ENCODE peak calls at places on chromosomes 1 and 21, in seven cellular contexts. One of them, this sample, is unnamed.
A peak's percentile ranks its signal among the peaks of the same experiment; 100 is the strongest.

GRCh38 chr1:204283711-204284651 is 70.2 kb upstream of the GOLT1A start:
- DNase-seq in HepG2: no peak
- DNase-seq in heart left ventricle: peak; percentile 56
- DNase-seq in body of pancreas: peak; percentile 69
- DNase-seq in GM13976: no peak
- DNase-seq in osteocyte: no peak
- DNase-seq in tibial artery: no peak
- DNase-seq in this sample: no peak

GRCh38 chr1:113849072-113849471 is 22.4 kb downstream of the PTPN22 start:
- DNase-seq in HepG2: no peak
- DNase-seq in heart left ventricle: no peak
- DNase-seq in body of pancreas: no peak
- DNase-seq in GM13976: no peak
- DNase-seq in osteocyte: no peak
- DNase-seq in tibial artery: no peak
- DNase-seq in this sample: no peak

GRCh38 chr21:44299458-44300261 is at the start of gene PFKL:
- DNase-seq in HepG2: peak; percentile 24
- DNase-seq in heart left ventricle: peak; percentile 76
- DNase-seq in body of pancreas: peak; percentile 67
- DNase-seq in GM13976: peak; percentile 94
- DNase-seq in osteocyte: no peak
- DNase-seq in tibial artery: peak; percentile 83
- DNase-seq in this sample: no peak

GRCh38 chr1:223031690-223032601 is 111.1 kb downstream of the TLR5 start:
- DNase-seq in HepG2: no peak
- DNase-seq in heart left ventricle: peak; percentile 59
- DNase-seq in body of pancreas: peak; percentile 24
- DNase-seq in GM13976: no peak
- DNase-seq in osteocyte: no peak
- DNase-seq in tibial artery: peak; percentile 90
- DNase-seq in this sample: peak; percentile 88

GRCh38 chr1:150567341-150567716 is 12.1 kb downstream of the MCL1 start:
- DNase-seq in HepG2: no peak
- DNase-seq in heart left ventricle: no peak
- DNase-seq in body of pancreas: no peak
- DNase-seq in GM13976: peak; percentile 66
- DNase-seq in osteocyte: no peak
- DNase-seq in tibial artery: no peak
- DNase-seq in this sample: peak; percentile 73

GRCh38 chr1:54842206-54842915 is 41.2 kb upstream of the TTC22 start:
- DNase-seq in HepG2: no peak
- DNase-seq in heart left ventricle: no peak
- DNase-seq in body of pancreas: no peak
- DNase-seq in GM13976: no peak
- DNase-seq in osteocyte: peak; percentile 80
- DNase-seq in tibial artery: peak; percentile 10
- DNase-seq in this sample: no peak

GRCh38 chr21:42316891-42317290 is 1.7 kb upstream of the TFF3 start:
- DNase-seq in HepG2: no peak
- DNase-seq in heart left ventricle: no peak
- DNase-seq in body of pancreas: no peak
- DNase-seq in GM13976: no peak
- DNase-seq in osteocyte: no peak
- DNase-seq in tibial artery: no peak
- DNase-seq in this sample: peak; percentile 58

GRCh38 chr1:218674280-218674773 is 329.2 kb downstream of the TGFB2 start:
- DNase-seq in HepG2: peak; percentile 68
- DNase-seq in heart left ventricle: peak; percentile 22
- DNase-seq in body of pancreas: peak; percentile 20
- DNase-seq in GM13976: no peak
- DNase-seq in osteocyte: no peak
- DNase-seq in tibial artery: no peak
- DNase-seq in this sample: no peak

GRCh38 chr1:154418062-154418897 is 13.1 kb downstream of the IL6R start:
- DNase-seq in HepG2: peak; percentile 99
- DNase-seq in heart left ventricle: no peak
- DNase-seq in body of pancreas: peak; percentile 97
- DNase-seq in GM13976: no peak
- DNase-seq in osteocyte: no peak
- DNase-seq in tibial artery: peak; percentile 83
- DNase-seq in this sample: no peak

GRCh38 chr1:165637427-165637826 is 6.4 kb downstream of the MGST3 start:
- DNase-seq in HepG2: no peak
- DNase-seq in heart left ventricle: no peak
- DNase-seq in body of pancreas: no peak
- DNase-seq in GM13976: no peak
- DNase-seq in osteocyte: no peak
- DNase-seq in tibial artery: no peak
- DNase-seq in this sample: no peak

GRCh38 chr1:177784394-177784793 is 185.5 kb downstream of the SEC16B start:
- DNase-seq in HepG2: no peak
- DNase-seq in heart left ventricle: no peak
- DNase-seq in body of pancreas: no peak
- DNase-seq in GM13976: no peak
- DNase-seq in osteocyte: no peak
- DNase-seq in tibial artery: no peak
- DNase-seq in this sample: no peak

GRCh38 chr1:216576246-216576645 is 147.0 kb downstream of the ESRRG start:
- DNase-seq in HepG2: no peak
- DNase-seq in heart left ventricle: no peak
- DNase-seq in body of pancreas: no peak
- DNase-seq in GM13976: no peak
- DNase-seq in osteocyte: no peak
- DNase-seq in tibial artery: no peak
- DNase-seq in this sample: no peak

GRCh38 chr1:31183927-31184554 is 55.6 kb downstream of the NKAIN1 start:
- DNase-seq in HepG2: peak; percentile 46
- DNase-seq in heart left ventricle: no peak
- DNase-seq in body of pancreas: peak; percentile 42
- DNase-seq in GM13976: peak; percentile 69
- DNase-seq in osteocyte: no peak
- DNase-seq in tibial artery: no peak
- DNase-seq in this sample: no peak

GRCh38 chr21:16942703-16943102 is 570.1 kb upstream of the CXADR start:
- DNase-seq in HepG2: peak; percentile 35
- DNase-seq in heart left ventricle: no peak
- DNase-seq in body of pancreas: no peak
- DNase-seq in GM13976: no peak
- DNase-seq in osteocyte: no peak
- DNase-seq in tibial artery: no peak
- DNase-seq in this sample: no peak

GRCh38 chr1:94970783-94971182 is 43.9 kb upstream of the CNN3 start:
- DNase-seq in HepG2: no peak
- DNase-seq in heart left ventricle: no peak
- DNase-seq in body of pancreas: no peak
- DNase-seq in GM13976: no peak
- DNase-seq in osteocyte: no peak
- DNase-seq in tibial artery: no peak
- DNase-seq in this sample: no peak

DNA sequence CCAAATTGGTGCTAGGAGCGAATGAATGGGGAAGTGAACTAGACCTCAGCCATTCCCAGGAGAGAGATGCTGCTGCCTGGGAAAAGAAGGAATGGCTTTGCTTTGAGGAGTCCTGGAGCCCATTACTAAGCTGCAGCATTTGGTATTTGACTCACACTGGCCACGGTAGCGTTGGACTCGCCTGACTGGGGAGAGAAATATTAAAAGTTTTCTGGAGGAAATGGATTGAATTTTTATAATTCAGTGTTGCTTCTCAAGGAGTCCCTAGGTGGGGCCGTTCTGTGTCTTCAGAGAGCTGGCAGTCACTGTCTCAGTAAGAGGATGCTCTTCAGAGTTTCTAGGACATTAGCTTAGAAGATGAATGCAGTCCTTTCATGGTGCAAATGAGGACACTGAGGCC is 40.2 kb downstream of the PIK3CD start:
- DNase-seq in HepG2: no peak
- DNase-seq in heart left ventricle: no peak
- DNase-seq in body of pancreas: no peak
- DNase-seq in GM13976: no peak
- DNase-seq in osteocyte: no peak
- DNase-seq in tibial artery: no peak
- DNase-seq in this sample: no peak
- TF ChIP-seq CTCF in HepG2: no peak
- TF ChIP-seq CTCF in heart left ventricle: no peak
- TF ChIP-seq CTCF in body of pancreas: no peak
- TF ChIP-seq CTCF in GM13976: no peak
- TF ChIP-seq CTCF in osteocyte: no peak
- TF ChIP-seq CTCF in tibial artery: no peak
- TF ChIP-seq CTCF in this sample: no peak

DNA sequence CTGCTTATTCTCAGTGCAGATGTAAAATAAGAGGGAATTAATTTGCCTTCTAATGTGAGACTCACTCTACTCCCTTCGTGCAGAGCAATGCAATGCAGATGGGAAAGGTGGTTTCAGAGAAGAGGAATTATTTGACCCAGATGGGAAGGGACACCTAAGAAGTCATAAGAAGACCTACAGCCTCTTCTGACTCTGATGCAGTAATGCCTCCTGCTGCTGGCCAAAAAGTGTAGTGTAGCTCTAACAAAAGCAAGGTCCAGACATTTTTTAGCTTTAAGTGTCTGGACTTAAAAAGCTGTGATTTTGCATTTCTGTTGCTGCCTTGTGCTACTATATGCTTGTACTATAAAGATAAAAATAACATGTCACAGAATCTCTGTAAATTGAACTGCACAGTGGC is 501.4 kb downstream of the TTLL7 start:
- DNase-seq in HepG2: no peak
- DNase-seq in heart left ventricle: no peak
- DNase-seq in body of pancreas: no peak
- DNase-seq in GM13976: no peak
- DNase-seq in osteocyte: no peak
- DNase-seq in tibial artery: no peak
- DNase-seq in this sample: no peak
- TF ChIP-seq CTCF in HepG2: no peak
- TF ChIP-seq CTCF in heart left ventricle: no peak
- TF ChIP-seq CTCF in body of pancreas: no peak
- TF ChIP-seq CTCF in GM13976: peak; percentile 3
- TF ChIP-seq CTCF in osteocyte: peak; percentile 48
- TF ChIP-seq CTCF in tibial artery: no peak
- TF ChIP-seq CTCF in this sample: no peak

GRCh38 chr21:37208056-37208705 is 59.0 kb downstream of the VPS26C start:
- DNase-seq in HepG2: peak; percentile 13
- DNase-seq in heart left ventricle: peak; percentile 80
- DNase-seq in body of pancreas: peak; percentile 52
- DNase-seq in GM13976: peak; percentile 83
- DNase-seq in osteocyte: peak; percentile 79
- DNase-seq in tibial artery: peak; percentile 91
- DNase-seq in this sample: peak; percentile 87
- TF ChIP-seq CTCF in HepG2: no peak
- TF ChIP-seq CTCF in heart left ventricle: no peak
- TF ChIP-seq CTCF in body of pancreas: no peak
- TF ChIP-seq CTCF in GM13976: no peak
- TF ChIP-seq CTCF in osteocyte: no peak
- TF ChIP-seq CTCF in tibial artery: no peak
- TF ChIP-seq CTCF in this sample: no peak

GRCh38 chr1:112075566-112075965 is 86.1 kb upstream of the KCND3 start:
- DNase-seq in HepG2: no peak
- DNase-seq in heart left ventricle: no peak
- DNase-seq in body of pancreas: no peak
- DNase-seq in GM13976: no peak
- DNase-seq in osteocyte: no peak
- DNase-seq in tibial artery: no peak
- DNase-seq in this sample: no peak
- TF ChIP-seq CTCF in HepG2: no peak
- TF ChIP-seq CTCF in heart left ventricle: no peak
- TF ChIP-seq CTCF in body of pancreas: no peak
- TF ChIP-seq CTCF in GM13976: no peak
- TF ChIP-seq CTCF in osteocyte: no peak
- TF ChIP-seq CTCF in tibial artery: no peak
- TF ChIP-seq CTCF in this sample: no peak

GRCh38 chr1:230267338-230268065 is 158.6 kb downstream of the PGBD5 start:
- DNase-seq in HepG2: no peak
- DNase-seq in heart left ventricle: no peak
- DNase-seq in body of pancreas: peak; percentile 68
- DNase-seq in GM13976: no peak
- DNase-seq in osteocyte: no peak
- DNase-seq in tibial artery: peak; percentile 63
- DNase-seq in this sample: peak; percentile 49

GRCh38 chr1:230270940-230271325 is 155.2 kb downstream of the PGBD5 start:
- DNase-seq in HepG2: no peak
- DNase-seq in heart left ventricle: no peak
- DNase-seq in body of pancreas: no peak
- DNase-seq in GM13976: no peak
- DNase-seq in osteocyte: no peak
- DNase-seq in tibial artery: peak; percentile 54
- DNase-seq in this sample: no peak

GRCh38 chr1:230266456-230266855 is 159.7 kb downstream of the PGBD5 start:
- DNase-seq in HepG2: no peak
- DNase-seq in heart left ventricle: no peak
- DNase-seq in body of pancreas: no peak
- DNase-seq in GM13976: no peak
- DNase-seq in osteocyte: no peak
- DNase-seq in tibial artery: peak; percentile 59
- DNase-seq in this sample: peak; percentile 67

GRCh38 chr1:230270185-230270939 is 155.8 kb downstream of the PGBD5 start:
- DNase-seq in HepG2: no peak
- DNase-seq in heart left ventricle: no peak
- DNase-seq in body of pancreas: no peak
- DNase-seq in GM13976: no peak
- DNase-seq in osteocyte: no peak
- DNase-seq in tibial artery: peak; percentile 58
- DNase-seq in this sample: no peak

GRCh38 chr1:230268371-230269170 is 157.6 kb downstream of the PGBD5 start:
- DNase-seq in HepG2: peak; percentile 56
- DNase-seq in heart left ventricle: peak; percentile 37
- DNase-seq in body of pancreas: peak; percentile 66
- DNase-seq in GM13976: peak; percentile 76
- DNase-seq in osteocyte: no peak
- DNase-seq in tibial artery: peak; percentile 64
- DNase-seq in this sample: no peak
- TF ChIP-seq CTCF in HepG2: peak; percentile 59
- TF ChIP-seq CTCF in heart left ventricle: peak; percentile 37
- TF ChIP-seq CTCF in body of pancreas: peak; percentile 68
- TF ChIP-seq CTCF in GM13976: peak; percentile 29
- TF ChIP-seq CTCF in osteocyte: peak; percentile 81
- TF ChIP-seq CTCF in tibial artery: peak; percentile 51
- TF ChIP-seq CTCF in this sample: no peak

GRCh38 chr1:2853711-2854110 is 52.2 kb upstream of the TTC34 start:
- DNase-seq in HepG2: no peak
- DNase-seq in heart left ventricle: no peak
- DNase-seq in body of pancreas: no peak
- DNase-seq in GM13976: no peak
- DNase-seq in osteocyte: no peak
- DNase-seq in tibial artery: no peak
- DNase-seq in this sample: no peak

GRCh38 chr1:2847086-2847850 is 45.8 kb upstream of the TTC34 start:
- DNase-seq in HepG2: no peak
- DNase-seq in heart left ventricle: no peak
- DNase-seq in body of pancreas: no peak
- DNase-seq in GM13976: no peak
- DNase-seq in osteocyte: no peak
- DNase-seq in tibial artery: no peak
- DNase-seq in this sample: no peak

GRCh38 chr1:2854151-2854550 is 52.7 kb upstream of the TTC34 start:
- DNase-seq in HepG2: no peak
- DNase-seq in heart left ventricle: no peak
- DNase-seq in body of pancreas: no peak
- DNase-seq in GM13976: no peak
- DNase-seq in osteocyte: no peak
- DNase-seq in tibial artery: no peak
- DNase-seq in this sample: no peak

GRCh38 chr1:2848006-2848670 is 46.6 kb upstream of the TTC34 start:
- DNase-seq in HepG2: no peak
- DNase-seq in heart left ventricle: no peak
- DNase-seq in body of pancreas: no peak
- DNase-seq in GM13976: no peak
- DNase-seq in osteocyte: no peak
- DNase-seq in tibial artery: no peak
- DNase-seq in this sample: no peak

GRCh38 chr1:2850502-2850901 is 49.0 kb upstream of the TTC34 start:
- DNase-seq in HepG2: no peak
- DNase-seq in heart left ventricle: no peak
- DNase-seq in body of pancreas: no peak
- DNase-seq in GM13976: no peak
- DNase-seq in osteocyte: no peak
- DNase-seq in tibial artery: no peak
- DNase-seq in this sample: no peak
- TF ChIP-seq CTCF in HepG2: no peak
- TF ChIP-seq CTCF in heart left ventricle: no peak
- TF ChIP-seq CTCF in body of pancreas: no peak
- TF ChIP-seq CTCF in GM13976: no peak
- TF ChIP-seq CTCF in osteocyte: no peak
- TF ChIP-seq CTCF in tibial artery: no peak
- TF ChIP-seq CTCF in this sample: no peak

This sample was measured in coronary artery.